ENCODE peak calls at places on chromosomes 13 and 19, in five cellular contexts. E is kidney; B is CD4-positive, CD25-positive, alpha-beta regulatory T cell; J is PC-3; Y is tibial nerve. R is an unnamed sample.

GRCh38 chr13:28707629-28708427 is 10.9 kb downstream of the SLC46A3 start:
- DNase-seq in E (no peak), B (no peak), J (peak), Y (no peak), R (no peak)

GRCh38 chr13:42395066-42395821 is 123.3 kb downstream of the AKAP11 start:
- DNase-seq in E (no peak), B (no peak), J (no peak), Y (no peak), R (no peak)

GRCh38 chr13:110807546-110807945 is 94.0 kb downstream of the ING1 start:
- DNase-seq in E (no peak), B (no peak), J (no peak), Y (no peak), R (no peak)

GRCh38 chr13:24233351-24233901 is 72.9 kb downstream of the SPATA13 start:
- DNase-seq in E (no peak), B (no peak), J (no peak), Y (no peak), R (no peak)

GRCh38 chr19:4991538-4991937 is 22.6 kb downstream of the KDM4B start:
- DNase-seq in E (no peak), B (no peak), J (no peak), Y (no peak), R (no peak)

GRCh38 chr19:3073931-3074595 is 11.8 kb upstream of the TLE5 start:
- DNase-seq in E (peak), B (no peak), J (no peak), Y (no peak), R (no peak)

GRCh38 chr19:39492225-39492624 is 6.5 kb upstream of the DLL3 start:
- DNase-seq in E (no peak), B (no peak), J (no peak), Y (no peak), R (no peak)

GRCh38 chr13:73303858-73304257 is 245.1 kb downstream of the KLF5 start:
- DNase-seq in E (no peak), B (no peak), J (peak), Y (no peak), R (no peak)

GRCh38 chr19:34471906-34472305 is 9.7 kb upstream of the WTIP start:
- DNase-seq in E (no peak), B (no peak), J (no peak), Y (no peak), R (no peak)

GRCh38 chr19:38277969-38278680 is 13.8 kb downstream of the SPINT2 start:
- DNase-seq in E (peak), B (no peak), J (peak), Y (no peak), R (no peak)
- H3K27ac ChIP-seq in E (peak), B (no peak), J (peak), Y (peak), R (peak)

GRCh38 chr13:30805132-30805537 is 69.8 kb downstream of the ALOX5AP start:
- DNase-seq in E (no peak), B (no peak), J (no peak), Y (no peak), R (no peak)

GRCh38 chr13:30808600-30808999 is 73.3 kb downstream of the ALOX5AP start:
- DNase-seq in E (no peak), B (no peak), J (no peak), Y (no peak), R (no peak)

GRCh38 chr13:30806784-30807183 is 71.4 kb downstream of the ALOX5AP start:
- DNase-seq in E (no peak), B (no peak), J (peak), Y (no peak), R (no peak)

GRCh38 chr13:30805603-30806011 is 70.3 kb downstream of the ALOX5AP start:
- DNase-seq in E (no peak), B (no peak), J (no peak), Y (no peak), R (no peak)

DNA sequence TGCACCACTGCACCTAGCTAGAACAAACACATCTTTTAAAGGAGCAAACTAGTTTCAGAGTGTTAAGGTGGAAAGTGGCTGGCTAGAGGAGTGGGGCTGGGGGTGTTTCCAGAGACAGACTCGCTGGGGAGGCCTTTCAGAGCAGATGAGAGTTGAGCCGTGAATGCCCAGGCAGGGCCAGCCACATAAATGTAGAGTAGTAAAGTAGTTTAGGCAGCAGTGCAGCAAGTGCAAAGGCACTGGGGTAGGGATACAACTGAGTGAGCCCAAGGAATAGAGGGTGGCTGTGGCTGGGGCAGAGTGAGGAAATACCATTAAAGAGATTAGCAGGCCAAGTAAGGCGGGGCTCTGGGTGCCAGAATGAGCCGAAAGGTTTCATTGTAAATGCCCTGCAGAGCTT is 72.0 kb downstream of the ALOX5AP start:
- DNase-seq in E (no peak), B (no peak), J (no peak), Y (no peak), R (no peak)
- H3K27ac ChIP-seq in E (no peak), B (no peak), J (no peak), Y (no peak), R (no peak)

GRCh38 chr19:1243768-1244692 is 2.5 kb downstream of the ATP5F1D start:
- DNase-seq in E (peak), B (peak), J (peak), Y (no peak), R (no peak)
- H3K27ac ChIP-seq in E (peak), B (peak), J (no peak), Y (peak), R (peak)

DNA sequence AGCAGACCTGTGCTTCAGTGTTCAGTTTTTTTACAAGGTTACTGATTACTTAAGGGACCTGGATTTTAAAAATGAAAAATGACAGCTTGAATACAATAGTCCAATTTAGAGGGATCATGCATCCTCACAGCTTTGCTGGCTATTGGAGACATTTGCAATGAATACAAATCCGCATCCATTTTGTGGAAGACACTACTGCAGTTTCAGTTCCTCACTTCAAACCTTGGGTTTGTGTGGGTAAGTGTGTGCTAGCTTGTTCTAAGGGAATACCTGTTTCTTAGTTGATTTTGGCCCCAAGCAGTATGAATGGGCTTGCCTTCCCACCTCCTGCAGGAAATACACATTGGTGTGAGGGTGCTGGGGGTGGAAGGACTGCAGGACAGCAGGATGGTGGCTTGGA is 222.4 kb downstream of the OLFM4 start:
- DNase-seq in E (no peak), B (no peak), J (no peak), Y (no peak), R (no peak)
- H3K27ac ChIP-seq in E (no peak), B (no peak), J (no peak), Y (no peak), R (no peak)

GRCh38 chr13:36074659-36075058 is 56.5 kb downstream of the DCLK1 start:
- DNase-seq in E (no peak), B (no peak), J (no peak), Y (no peak), R (no peak)
- H3K27ac ChIP-seq in E (no peak), B (no peak), J (no peak), Y (no peak), R (no peak)

DNA sequence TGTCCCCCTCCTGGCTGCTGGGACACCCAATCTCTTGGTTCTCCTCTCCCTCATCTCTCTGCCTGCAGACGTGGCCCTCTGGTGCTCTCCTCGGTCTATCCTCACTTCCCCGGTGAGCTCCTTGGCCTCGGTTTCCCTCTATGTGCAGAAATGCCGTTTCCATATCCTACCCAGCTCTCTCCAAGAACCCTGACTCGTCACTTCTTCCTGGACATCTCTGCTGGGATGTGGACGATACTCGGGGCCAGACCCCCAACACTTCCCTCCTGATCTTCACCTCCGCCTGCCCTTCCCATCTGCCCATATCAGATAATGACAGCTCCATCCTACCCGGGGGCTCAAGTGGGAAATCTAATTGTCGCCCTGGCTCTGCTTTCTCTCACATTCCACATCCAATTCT is 7.9 kb downstream of the AP2S1 start:
- DNase-seq in E (no peak), B (no peak), J (no peak), Y (no peak), R (no peak)
- H3K27ac ChIP-seq in E (no peak), B (no peak), J (no peak), Y (peak), R (peak)

GRCh38 chr19:12052057-12052570 is 647 bp downstream of the ZNF878 start:
- DNase-seq in E (no peak), B (no peak), J (peak), Y (no peak), R (no peak)
- H3K27ac ChIP-seq in E (peak), B (no peak), J (no peak), Y (peak), R (peak)

GRCh38 chr19:45376045-45376724 is 5.8 kb upstream of the ERCC2 start:
- DNase-seq in E (peak), B (no peak), J (peak), Y (no peak), R (no peak)

GRCh38 chr19:45382426-45382825 is 12.1 kb upstream of the ERCC2 start:
- DNase-seq in E (no peak), B (no peak), J (no peak), Y (no peak), R (no peak)

GRCh38 chr19:45385392-45386221 is 15.2 kb upstream of the ERCC2 start:
- DNase-seq in E (no peak), B (no peak), J (no peak), Y (no peak), R (no peak)

DNA sequence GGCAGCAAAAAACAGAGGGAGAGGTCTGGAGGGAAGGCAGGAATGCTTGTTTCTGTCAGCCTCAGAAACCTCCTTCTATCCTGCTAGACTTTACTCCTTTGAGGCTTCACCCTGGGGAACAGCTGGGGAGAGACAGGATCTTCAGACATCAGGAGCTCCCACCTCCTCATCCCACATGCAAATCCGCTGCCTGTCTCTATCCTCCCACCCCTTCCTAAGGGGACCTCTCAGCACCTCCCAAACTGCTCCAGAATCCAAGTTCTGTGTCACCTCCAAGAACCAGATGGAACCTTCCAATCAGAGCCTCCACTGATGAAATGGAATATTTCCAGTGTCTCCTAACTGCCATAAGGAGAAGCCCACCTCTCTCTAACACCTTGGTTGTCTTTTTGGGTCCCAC is 9.7 kb upstream of the ERCC2 start:
- DNase-seq in E (no peak), B (no peak), J (no peak), Y (no peak), R (no peak)
- H3K27ac ChIP-seq in E (no peak), B (no peak), J (peak), Y (no peak), R (no peak)